ENCODE peak calls at places on chromosomes 12 and 14, in four cellular contexts. C is AG09309, K is right lobe of liver, R is neural crest cell. X is an unnamed sample.

GRCh38 chr12:13227191-13227590 is 30.7 kb downstream of the EMP1 start:
- DNase-seq in R (no peak), K (no peak), C (no peak), X (no peak)

GRCh38 chr12:78035913-78036658 is 205.4 kb downstream of the NAV3 start:
- DNase-seq in R (no peak), C (no peak), K (no peak), X (no peak)

GRCh38 chr12:26658991-26659390 is 174.0 kb downstream of the ITPR2 start:
- DNase-seq in C (peak), K (no peak), R (no peak), X (no peak)

GRCh38 chr14:64061706-64062105 is 208.9 kb downstream of the SYNE2 start:
- DNase-seq in R (no peak), C (no peak), K (no peak), X (no peak)

GRCh38 chr14:96349286-96350075 is 13.7 kb downstream of the ATG2B start:
- DNase-seq in C (no peak), K (no peak), R (no peak), X (no peak)

GRCh38 chr12:131827961-131828534 is at the start of gene MMP17:
- DNase-seq in C (no peak), K (peak), R (peak), X (peak)

GRCh38 chr14:77883479-77884238 is 83.8 kb downstream of the ADCK1 start:
- DNase-seq in R (no peak), C (no peak), K (no peak), X (no peak)

GRCh38 chr12:6112004-6112403 is 12.5 kb downstream of the VWF start:
- DNase-seq in K (peak), C (no peak), R (no peak), X (no peak)

GRCh38 chr14:72701610-72702009 is 192.3 kb downstream of the DPF3 start:
- DNase-seq in C (no peak), K (no peak), R (no peak), X (peak)

GRCh38 chr14:52129733-52130132 is 60.9 kb upstream of the NID2 start:
- DNase-seq in K (no peak), C (no peak), R (no peak), X (no peak)

GRCh38 chr12:117025481-117026151 is 73.6 kb downstream of the TESC start:
- DNase-seq in K (peak), C (no peak), R (peak), X (peak)

GRCh38 chr14:77303417-77304156 is 17.1 kb downstream of the POMT2 start:
- DNase-seq in C (peak), R (no peak), K (no peak), X (no peak)

GRCh38 chr14:101008631-101009336 is 105.3 kb upstream of the RTL1 start:
- DNase-seq in C (peak), K (no peak), R (no peak), X (no peak)

GRCh38 chr12:110314308-110314707 is 33.3 kb downstream of the ATP2A2 start:
- DNase-seq in C (peak), R (no peak), K (no peak), X (no peak)

GRCh38 chr14:52950410-52950897 is 396 bp downstream of the FERMT2 start:
- DNase-seq in C (no peak), K (peak), R (peak), X (peak)

GRCh38 chr14:42110167-42110566 is 503.5 kb downstream of the LRFN5 start:
- DNase-seq in K (no peak), C (peak), R (no peak), X (no peak)
- TF ChIP-seq CTCF in K (peak), C (peak), R (peak), X (no peak)

DNA sequence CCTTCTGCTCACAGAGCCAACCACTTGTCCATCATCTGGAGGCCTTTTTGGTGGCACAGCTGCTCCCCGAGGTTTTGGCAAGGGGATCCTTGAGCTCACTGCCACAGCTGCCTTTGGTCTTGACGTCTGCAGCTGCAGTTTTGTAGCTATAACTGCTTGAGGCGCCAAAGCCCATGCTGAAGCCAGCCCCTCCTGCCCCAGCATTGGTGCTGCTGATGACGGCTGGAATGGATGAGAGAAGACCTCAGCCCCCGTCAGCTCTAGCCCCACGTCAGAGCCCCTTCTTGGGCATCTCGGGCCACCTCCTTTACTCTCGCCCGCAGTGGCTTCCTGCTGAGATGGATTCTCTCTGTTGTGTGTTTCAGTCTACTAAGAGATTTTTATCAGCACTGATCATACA is 12.3 kb upstream of the KRT74 start:
- DNase-seq in K (peak), C (no peak), R (no peak), X (no peak)
- TF ChIP-seq CTCF in K (no peak), C (no peak), R (no peak), X (no peak)

GRCh38 chr14:68775614-68776126 is 17.2 kb downstream of the ZFP36L1 start:
- DNase-seq in K (peak), R (no peak), C (no peak), X (no peak)
- TF ChIP-seq CTCF in K (no peak), R (no peak), C (no peak), X (no peak)

DNA sequence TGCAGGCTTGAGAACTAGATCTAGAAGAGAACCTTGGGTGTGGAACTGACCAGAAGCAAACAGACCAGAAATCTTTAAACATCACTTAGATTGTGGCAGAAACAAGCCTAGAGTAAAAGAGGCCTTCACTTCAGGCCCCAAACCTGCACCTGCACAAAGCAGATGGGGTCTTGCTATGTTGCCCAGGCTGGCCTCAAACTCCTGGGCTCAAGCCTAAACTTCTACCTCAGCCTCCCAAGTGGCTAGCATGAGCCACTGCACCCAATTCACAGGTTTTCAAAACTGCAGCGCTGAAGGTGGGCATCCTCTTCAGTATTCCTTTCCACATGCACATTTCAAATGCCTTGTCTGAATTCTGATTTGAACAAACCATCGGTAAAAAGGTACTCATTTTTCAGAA is 19.9 kb downstream of the MOK start:
- DNase-seq in K (no peak), R (no peak), C (no peak), X (no peak)
- TF ChIP-seq CTCF in K (no peak), R (no peak), C (peak), X (no peak)

DNA sequence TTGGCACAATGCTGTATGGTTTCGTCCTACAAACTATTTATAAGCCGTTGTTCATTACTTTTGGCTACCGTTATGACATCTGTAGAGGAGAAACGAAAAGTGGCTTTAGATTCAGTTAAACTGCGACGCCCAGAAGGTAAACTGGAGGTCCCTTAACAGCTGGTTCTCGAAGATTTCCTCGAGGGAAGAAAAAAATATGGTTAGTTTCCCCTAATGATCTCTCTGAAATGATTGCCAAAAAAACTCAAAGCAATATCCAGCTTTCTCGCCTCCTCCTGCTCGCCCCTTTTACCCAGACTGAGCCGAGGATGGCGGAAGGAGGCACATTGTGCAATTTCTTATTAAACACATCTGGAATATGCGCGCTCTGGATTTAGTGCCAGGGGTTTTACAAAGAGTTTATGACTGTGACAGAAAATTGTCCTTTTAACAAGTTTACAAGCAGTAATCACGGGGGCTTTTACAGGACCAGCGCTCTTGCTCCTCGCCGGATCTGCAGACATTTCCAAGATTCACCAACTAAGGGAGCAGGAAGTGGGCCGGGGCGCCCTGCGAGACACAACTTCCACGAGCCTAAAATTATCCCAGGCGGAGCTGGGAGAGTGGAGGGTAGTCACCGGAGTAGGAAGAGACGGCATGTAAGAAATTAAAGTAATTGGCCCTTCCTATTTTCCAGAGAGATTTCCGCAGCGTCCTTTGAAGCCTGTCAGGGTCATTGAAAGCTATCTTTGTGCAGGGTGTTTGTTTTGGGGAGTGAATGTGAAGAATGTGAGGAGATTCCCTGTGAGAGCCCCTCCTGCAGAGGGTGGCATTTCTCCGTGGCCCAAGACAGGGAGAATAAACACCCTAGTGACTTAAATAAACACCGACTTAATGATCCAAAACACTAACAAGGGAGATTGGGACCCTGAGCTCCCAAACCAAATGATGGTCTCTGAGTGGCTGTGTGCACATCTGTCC is 5.6 kb downstream of the SIX1 start:
- DNase-seq in K (no peak), R (no peak), C (peak), X (no peak)
- TF ChIP-seq CTCF in K (no peak), R (no peak), C (no peak), X (no peak)

GRCh38 chr12:93802698-93803097 is 125.5 kb downstream of the CRADD start:
- DNase-seq in K (no peak), C (no peak), R (no peak), X (no peak)
- TF ChIP-seq CTCF in K (peak), C (peak), R (no peak), X (peak)

X was measured in left ventricle myocardium inferior.